ENCODE peak calls at places on chromosomes 1 and 21, in nine cellular contexts. N is SK-N-SH, W is GM23338, K is HCT116, I is A549, F is Panc1, Z is HepG2, S is GM12878, L is K562. A is an unnamed sample.

GRCh38 chr1:106360252-106360651 is 696.2 kb upstream of the PRMT6 start:
- DNase-seq in N (no peak), W (no peak), K (no peak), I (no peak), F (no peak), Z (no peak), S (no peak), L (no peak), A (no peak)

GRCh38 chr1:205374205-205375078 is 17.7 kb upstream of the KLHDC8A start:
- DNase-seq in N (no peak), W (no peak), K (peak; percentile 40), I (peak; percentile 48), F (no peak), Z (no peak), S (no peak), L (no peak), A (no peak)

GRCh38 chr1:208237241-208237640 is 6.9 kb downstream of the PLXNA2 start:
- DNase-seq in N (no peak), W (no peak), K (no peak), I (no peak), F (no peak), Z (no peak), S (no peak), L (no peak), A (no peak)

GRCh38 chr1:224054611-224055010 is 59.3 kb upstream of the FBXO28 start:
- DNase-seq in N (no peak), W (no peak), K (no peak), I (no peak), F (no peak), Z (no peak), S (no peak), L (no peak), A (no peak)

GRCh38 chr1:163410073-163410522 is 88.3 kb downstream of the NUF2 start:
- DNase-seq in N (peak; percentile 60), W (peak; percentile 94), K (peak; percentile 48), I (peak; percentile 64), F (peak; percentile 22), Z (peak; percentile 51), S (no peak), L (peak; percentile 72), A (peak; percentile 31)

GRCh38 chr1:192807221-192807967 is 1.4 kb upstream of the RGS2 start:
- DNase-seq in N (no peak), W (no peak), K (no peak), I (peak; percentile 60), F (no peak), Z (no peak), S (no peak), L (no peak), A (no peak)

GRCh38 chr1:223016381-223016780 is 126.7 kb downstream of the TLR5 start:
- DNase-seq in N (no peak), W (no peak), K (no peak), I (no peak), F (no peak), Z (no peak), S (no peak), L (no peak), A (no peak)

GRCh38 chr1:170367615-170368014 is 164.4 kb upstream of the GORAB start:
- DNase-seq in N (no peak), W (no peak), K (no peak), I (no peak), F (no peak), Z (no peak), S (no peak), L (no peak), A (no peak)

GRCh38 chr1:160074865-160075264 is 4.9 kb upstream of the KCNJ10 start:
- DNase-seq in N (no peak), W (no peak), K (no peak), I (no peak), F (no peak), Z (peak; percentile 80), S (no peak), L (no peak), A (no peak)

GRCh38 chr1:67952071-67952470 is 98.4 kb downstream of the DIRAS3 start:
- DNase-seq in N (no peak), W (no peak), K (no peak), I (no peak), F (no peak), Z (no peak), S (no peak), L (no peak), A (no peak)

DNA sequence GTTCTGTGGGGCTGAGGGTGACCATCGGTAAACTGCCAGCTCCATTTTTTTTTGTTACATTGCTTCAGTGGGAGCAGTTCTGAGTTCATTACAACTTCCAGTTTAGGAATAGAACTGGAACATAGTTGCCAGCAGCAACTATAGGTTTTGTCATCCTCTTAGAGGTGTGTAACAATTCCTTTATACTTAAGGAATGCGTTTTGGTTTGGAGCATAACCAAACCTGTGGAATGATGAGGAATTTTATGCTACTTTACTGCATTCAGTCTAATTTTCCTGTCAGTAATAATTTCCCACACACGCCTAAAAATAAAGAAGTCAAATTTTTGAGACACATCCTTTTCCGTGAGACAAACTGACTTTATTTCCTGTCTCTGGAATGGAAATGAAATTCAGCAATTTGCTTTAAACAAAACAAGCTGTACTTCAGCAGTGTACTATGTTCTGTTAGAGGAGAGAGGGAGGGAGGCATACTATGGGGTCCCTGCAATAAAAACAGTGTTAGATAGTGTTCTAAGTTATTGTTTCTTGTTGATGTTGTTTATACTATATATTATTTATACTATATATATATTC is 4.8 kb upstream of the AMPD1 start:
- DNase-seq in N (no peak), W (no peak), K (no peak), I (no peak), F (no peak), Z (no peak), S (no peak), L (no peak), A (no peak)
- TF ChIP-seq REST in N (no peak), W (no peak), K (no peak), I (no peak), F (no peak), Z (no peak), S (no peak), L (no peak), A (no peak)

GRCh38 chr1:1162597-1163537 is 10.8 kb upstream of the TTLL10 start:
- DNase-seq in N (no peak), W (peak; percentile 72), K (peak; percentile 83), I (no peak), F (no peak), Z (no peak), S (no peak), L (no peak), A (no peak)
- TF ChIP-seq REST in N (no peak), W (no peak), K (no peak), I (no peak), F (no peak), Z (no peak), S (no peak), L (no peak), A (no peak)

GRCh38 chr1:23670709-23671108 is 20.9 kb upstream of the RPL11 start:
- DNase-seq in N (no peak), W (no peak), K (no peak), I (no peak), F (no peak), Z (no peak), S (no peak), L (no peak), A (no peak)
- TF ChIP-seq REST in N (no peak), W (no peak), K (no peak), I (no peak), F (no peak), Z (no peak), S (no peak), L (no peak), A (no peak)

DNA sequence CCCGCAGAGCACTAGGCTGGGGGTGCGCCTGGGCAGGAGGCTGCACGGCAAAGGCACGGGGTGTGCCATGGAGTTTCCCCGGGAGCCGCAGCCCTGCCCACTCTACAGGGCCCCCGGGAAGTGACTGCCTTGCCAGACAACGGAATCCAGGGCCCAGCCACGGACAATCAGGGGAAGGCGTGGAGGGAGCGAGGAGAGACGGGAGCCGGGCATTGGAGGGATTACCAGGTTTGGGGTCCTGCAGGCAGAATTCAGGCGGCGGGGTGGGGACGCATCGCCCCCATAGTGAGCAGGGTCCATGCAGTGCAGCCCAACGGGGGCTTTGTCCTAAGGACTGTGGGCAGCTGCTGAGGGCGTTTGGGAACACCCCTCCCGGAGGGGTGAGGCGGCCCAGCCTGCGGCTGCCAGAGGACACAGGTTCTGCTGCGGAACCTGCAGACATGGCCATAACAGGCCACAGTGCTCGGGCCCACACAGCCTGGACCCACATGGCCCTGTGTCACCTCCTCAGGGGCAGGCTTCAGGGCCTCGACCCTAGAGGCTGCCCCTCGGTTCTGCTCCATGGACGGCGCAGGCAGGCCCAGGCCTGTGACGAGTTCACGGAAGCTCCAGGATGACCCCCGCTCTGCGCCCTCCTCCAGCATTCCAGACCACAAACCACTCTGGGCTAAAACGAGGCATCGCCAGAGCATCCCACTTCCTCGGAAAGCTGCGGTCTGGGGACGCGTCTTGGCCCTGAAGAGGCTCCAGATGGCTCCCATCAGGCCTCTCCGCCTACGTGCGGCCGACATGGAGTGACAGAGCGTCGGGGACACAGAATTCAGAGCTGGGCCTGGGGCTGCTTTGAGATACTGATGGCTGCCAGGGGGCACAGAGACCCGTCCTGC is 54.5 kb downstream of the COL6A1 start:
- DNase-seq in N (no peak), W (no peak), K (no peak), I (no peak), F (no peak), Z (no peak), S (no peak), L (no peak), A (no peak)
- TF ChIP-seq REST in N (no peak), W (no peak), K (no peak), I (no peak), F (no peak), Z (no peak), S (no peak), L (no peak), A (no peak)

DNA sequence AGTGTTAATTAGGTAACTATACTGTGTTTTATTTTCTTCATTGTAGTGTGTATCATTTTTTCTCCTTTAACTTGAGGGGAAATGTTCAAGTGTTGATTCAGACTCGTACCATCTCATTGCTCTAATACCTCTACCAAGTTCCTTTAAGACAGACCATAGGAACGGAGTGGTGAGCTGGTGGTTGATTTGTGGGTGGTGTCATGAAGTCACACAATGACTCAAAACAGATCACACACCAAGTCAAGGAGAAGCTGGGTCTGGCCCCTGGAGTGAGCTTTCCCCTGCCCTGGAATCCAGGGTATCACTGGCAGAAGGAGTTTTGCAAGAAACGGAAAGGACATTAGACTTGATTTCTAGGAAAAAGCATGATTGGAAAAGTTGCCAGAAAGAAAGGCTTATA is 79.5 kb downstream of the TBX19 start:
- DNase-seq in N (no peak), W (no peak), K (no peak), I (no peak), F (no peak), Z (no peak), S (no peak), L (no peak), A (no peak)
- TF ChIP-seq REST in N (no peak), W (no peak), K (no peak), I (no peak), F (no peak), Z (no peak), S (no peak), L (no peak), A (no peak)